ENCODE peak calls at places on chromosomes 4 and X, in four cellular contexts. R, B, H and Z are unnamed samples.

GRCh38 chr4:40769266-40769665 is 19.5 kb downstream of the NSUN7 start:
- DNase-seq in H (no peak), R (peak), B (no peak), Z (no peak)

GRCh38 chr4:160826339-160826679 is 1337.5 kb downstream of the FSTL5 start:
- DNase-seq in R (no peak), H (no peak), B (no peak), Z (no peak)

GRCh38 chr4:35105486-35105885 is 1138.8 kb downstream of the ARAP2 start:
- DNase-seq in B (no peak), H (no peak), R (no peak), Z (no peak)

GRCh38 chrX:64398088-64398487 is 2.8 kb upstream of the MTMR8 start:
- DNase-seq in R (no peak), B (no peak), H (no peak), Z (no peak)

GRCh38 chr4:151644625-151645024 is 116.2 kb downstream of the GATB start:
- DNase-seq in H (peak), R (no peak), B (peak), Z (peak)

GRCh38 chr4:2287594-2287915 is 25.6 kb upstream of the MXD4 start:
- DNase-seq in R (no peak), B (no peak), H (no peak), Z (no peak)

GRCh38 chrX:13085533-13085932 is 41.1 kb upstream of the FAM9C start:
- DNase-seq in R (no peak), B (no peak), H (no peak), Z (no peak)

GRCh38 chr4:159534655-159535054 is 431.8 kb downstream of the RAPGEF2 start:
- DNase-seq in R (no peak), B (no peak), H (no peak), Z (no peak)

GRCh38 chr4:76147454-76148141 is 599 bp downstream of the NUP54 start:
- DNase-seq in B (peak), H (peak), R (peak), Z (peak)

GRCh38 chr4:70315928-70316327 is 18.9 kb upstream of the CABS1 start:
- DNase-seq in B (no peak), R (no peak), H (no peak), Z (no peak)

GRCh38 chrX:72006461-72006860 is 95.8 kb downstream of the NHSL2 start:
- DNase-seq in H (no peak), R (no peak), B (peak), Z (no peak)

GRCh38 chr4:168765726-168766125 is 244.3 kb downstream of the CBR4 start:
- DNase-seq in R (peak), B (no peak), H (no peak), Z (no peak)

GRCh38 chrX:17596051-17596450 is 141.2 kb upstream of the SCML1 start:
- DNase-seq in R (no peak), B (no peak), H (no peak), Z (no peak)

GRCh38 chr4:20984011-20984836 is 284.0 kb downstream of the PACRGL start:
- DNase-seq in R (peak), H (peak), B (peak), Z (peak)

GRCh38 chrX:150899191-150899757 is 806 bp upstream of the CD99L2 start:
- DNase-seq in B (peak), R (peak), H (peak), Z (peak)

GRCh38 chr4:5158391-5158770 is 107.1 kb downstream of the STK32B start:
- DNase-seq in R (no peak), H (no peak), B (peak), Z (no peak)

GRCh38 chr4:5158825-5159224 is 107.5 kb downstream of the STK32B start:
- DNase-seq in B (no peak), H (no peak), R (no peak), Z (no peak)

GRCh38 chr4:5160668-5161067 is 109.4 kb downstream of the STK32B start:
- DNase-seq in B (peak), H (no peak), R (no peak), Z (no peak)

GRCh38 chr4:5157721-5158390 is 106.6 kb downstream of the STK32B start:
- DNase-seq in R (no peak), B (peak), H (no peak), Z (no peak)

GRCh38 chr4:5156677-5157076 is 105.4 kb downstream of the STK32B start:
- DNase-seq in H (no peak), R (no peak), B (no peak), Z (no peak)
- TF ChIP-seq CTCF in H (no peak), R (no peak), B (no peak), Z (no peak)

GRCh38 chr4:85318415-85318814 is 156.5 kb upstream of the ARHGAP24 start:
- DNase-seq in H (no peak), B (no peak), R (no peak), Z (no peak)
- TF ChIP-seq CTCF in H (no peak), B (no peak), R (no peak), Z (no peak)

GRCh38 chr4:48904541-48905142 is 1.9 kb downstream of the OCIAD2 start:
- DNase-seq in B (no peak), H (no peak), R (peak), Z (no peak)

GRCh38 chr4:48907706-48908477 is 1.3 kb upstream of the OCIAD2 start:
- DNase-seq in H (no peak), B (no peak), R (no peak), Z (no peak)

GRCh38 chr4:48905363-48906015 is 1.1 kb downstream of the OCIAD2 start:
- DNase-seq in H (no peak), R (peak), B (no peak), Z (no peak)

GRCh38 chr4:48908687-48909086 is 2.1 kb upstream of the OCIAD2 start:
- DNase-seq in B (no peak), R (no peak), H (no peak), Z (no peak)

GRCh38 chr4:48906283-48907173 is at the start of gene OCIAD2:
- DNase-seq in H (peak), B (peak), R (peak), Z (peak)
- TF ChIP-seq CTCF in H (no peak), B (peak), R (no peak), Z (no peak)

GRCh38 chrX:76555269-76555668 is 127.8 kb downstream of the MAGEE1 start:
- DNase-seq in B (no peak), R (no peak), H (no peak), Z (no peak)

GRCh38 chrX:76550016-76550415 is 122.5 kb downstream of the MAGEE1 start:
- DNase-seq in B (no peak), H (no peak), R (no peak), Z (no peak)

GRCh38 chrX:76555816-76556215 is 128.3 kb downstream of the MAGEE1 start:
- DNase-seq in R (peak), H (peak), B (peak), Z (peak)
- TF ChIP-seq CTCF in R (peak), H (no peak), B (peak), Z (no peak)

DNA sequence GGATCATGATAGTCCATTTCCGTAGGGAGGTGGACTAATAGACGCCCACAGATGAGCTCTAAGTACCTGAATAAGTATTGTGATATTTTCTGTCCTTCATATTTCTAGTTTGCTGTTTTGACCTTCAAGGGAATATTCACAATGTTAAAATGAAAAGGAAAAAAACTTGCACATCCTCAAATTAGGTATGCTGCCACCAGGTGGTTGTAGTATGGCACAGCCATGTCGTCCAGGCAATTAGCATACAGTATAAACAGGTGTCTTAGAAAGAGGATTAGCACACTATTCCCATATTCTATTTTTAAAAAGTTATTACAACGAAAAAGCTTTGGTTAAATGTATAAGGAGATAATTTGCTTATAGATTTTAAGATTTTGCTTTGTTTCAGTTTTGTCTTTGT is 802.0 kb downstream of the RPA4 start:
- DNase-seq in B (no peak), H (no peak), R (peak), Z (peak)
- TF ChIP-seq CTCF in B (peak), H (peak), R (peak), Z (peak)

DNA sequence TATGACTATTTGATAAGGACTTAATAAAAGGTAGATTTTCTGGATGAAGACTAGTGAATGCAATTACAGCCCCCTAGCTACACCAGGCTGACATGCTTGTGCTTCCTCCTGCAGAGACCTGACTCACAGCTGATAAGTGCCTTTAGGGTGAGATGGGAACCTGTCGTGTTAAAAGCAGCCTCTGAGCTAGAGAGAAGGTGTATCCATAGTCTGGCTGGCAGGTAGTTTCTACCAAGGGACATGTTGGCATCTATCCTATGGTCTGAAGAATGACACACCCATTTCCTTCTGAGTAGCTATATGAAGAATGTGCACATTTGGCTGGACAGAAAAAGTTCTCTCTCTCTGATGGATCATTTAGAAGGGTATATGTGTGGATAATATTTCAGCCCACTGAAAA is 64.1 kb downstream of the PARM1 start:
- DNase-seq in H (no peak), B (no peak), R (no peak), Z (no peak)
- TF ChIP-seq CTCF in H (no peak), B (no peak), R (no peak), Z (no peak)